ENCODE peak calls at places on chromosomes 16 and 17, in four cellular contexts. One of them, this sample, is unnamed.

GRCh38 chr17:29066053-29066452 is 23.1 kb downstream of the PIPOX start:
- DNase-seq in A549: no peak
- DNase-seq in K562: no peak
- DNase-seq in GM12878: no peak
- DNase-seq in this sample: no peak

GRCh38 chr16:67406111-67406593 is 10.1 kb downstream of the ZDHHC1 start:
- DNase-seq in K562: no peak
- DNase-seq in A549: no peak
- DNase-seq in GM12878: no peak
- DNase-seq in this sample: no peak

GRCh38 chr17:67982034-67982640 is 14.1 kb downstream of the C17orf58 start:
- DNase-seq in A549: no peak
- DNase-seq in GM12878: no peak
- DNase-seq in K562: no peak
- DNase-seq in this sample: no peak

GRCh38 chr17:39547713-39548478 is 59.8 kb downstream of the NEUROD2 start:
- DNase-seq in GM12878: peak
- DNase-seq in A549: peak
- DNase-seq in K562: peak
- DNase-seq in this sample: peak

GRCh38 chr16:65116216-65116615 is 5.6 kb downstream of the CDH11 start:
- DNase-seq in K562: no peak
- DNase-seq in A549: no peak
- DNase-seq in GM12878: no peak
- DNase-seq in this sample: no peak

GRCh38 chr16:52383640-52384292 is 163.2 kb downstream of the TOX3 start:
- DNase-seq in GM12878: no peak
- DNase-seq in K562: no peak
- DNase-seq in A549: no peak
- DNase-seq in this sample: peak

GRCh38 chr17:8041249-8041928 is 2.5 kb downstream of the ALOX15B start:
- DNase-seq in A549: peak
- DNase-seq in K562: peak
- DNase-seq in GM12878: no peak
- DNase-seq in this sample: peak

GRCh38 chr17:70110443-70110880 is 35.4 kb downstream of the KCNJ16 start:
- DNase-seq in GM12878: no peak
- DNase-seq in K562: no peak
- DNase-seq in A549: no peak
- DNase-seq in this sample: no peak

GRCh38 chr16:31134091-31134571 is 1.4 kb downstream of the PRSS8 start:
- DNase-seq in K562: peak
- DNase-seq in GM12878: no peak
- DNase-seq in A549: no peak
- DNase-seq in this sample: no peak

GRCh38 chr16:2329532-2329931 is 11.0 kb downstream of the ABCA3 start:
- DNase-seq in A549: no peak
- DNase-seq in K562: no peak
- DNase-seq in GM12878: no peak
- DNase-seq in this sample: no peak

GRCh38 chr17:56593741-56594527 is 435 bp downstream of the NOG start:
- DNase-seq in A549: no peak
- DNase-seq in K562: no peak
- DNase-seq in GM12878: no peak
- DNase-seq in this sample: peak

GRCh38 chr16:82699711-82700495 is 73.1 kb downstream of the CDH13 start:
- DNase-seq in K562: no peak
- DNase-seq in GM12878: no peak
- DNase-seq in A549: no peak
- DNase-seq in this sample: no peak

GRCh38 chr16:86059253-86060171 is 160.6 kb downstream of the IRF8 start:
- DNase-seq in A549: no peak
- DNase-seq in GM12878: no peak
- DNase-seq in K562: no peak
- DNase-seq in this sample: no peak

DNA sequence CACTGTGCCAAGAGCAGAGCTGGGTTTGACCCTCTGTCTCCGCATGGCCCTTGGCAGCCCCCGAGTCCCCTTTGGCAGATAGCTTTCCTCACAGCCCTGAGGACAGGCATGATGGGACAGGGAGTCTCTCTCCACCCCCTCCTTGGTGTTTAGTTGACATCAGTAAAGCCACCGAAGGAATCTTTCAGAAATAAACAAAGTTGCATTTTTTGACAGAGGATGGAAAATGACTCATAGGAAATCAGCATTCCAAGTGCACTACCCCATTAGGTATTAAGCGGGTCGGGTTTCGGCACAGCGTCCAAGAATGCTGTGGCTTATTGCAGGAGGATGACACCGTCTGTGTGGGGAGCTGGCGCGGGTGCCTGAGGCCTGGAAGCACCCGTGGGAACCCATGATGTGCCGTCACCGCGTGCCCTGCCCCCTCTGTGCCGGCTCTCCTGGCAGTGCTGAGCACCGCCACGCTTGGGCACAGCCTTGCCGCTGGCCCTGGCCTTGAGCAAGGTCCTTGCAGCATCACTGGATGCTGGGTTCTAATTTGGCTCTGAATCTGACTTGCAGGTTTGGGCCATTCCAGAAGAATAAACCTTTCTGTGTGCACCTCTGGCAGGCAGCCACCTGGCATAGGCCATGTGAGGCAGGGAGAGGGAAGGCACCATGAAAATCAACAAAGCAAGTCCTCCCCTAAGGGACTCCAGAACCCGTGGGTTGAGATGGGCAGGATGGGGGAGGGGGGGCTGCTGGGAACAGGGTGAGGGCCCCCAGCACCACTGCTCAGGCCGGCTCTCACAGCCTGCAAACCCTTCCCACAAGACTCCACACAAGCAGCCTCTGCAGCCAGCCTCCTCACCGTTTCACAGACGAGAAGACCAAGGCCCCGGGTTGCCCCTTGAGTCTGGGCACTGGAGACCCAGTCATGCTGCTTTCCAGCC is 50.5 kb upstream of the ZNF469 start:
- DNase-seq in A549: peak
- DNase-seq in GM12878: no peak
- DNase-seq in K562: no peak
- DNase-seq in this sample: no peak
- TF ChIP-seq CHD4 in A549: no peak
- TF ChIP-seq CHD4 in GM12878: no peak
- TF ChIP-seq CHD4 in K562: no peak
- TF ChIP-seq CHD4 in this sample: no peak

DNA sequence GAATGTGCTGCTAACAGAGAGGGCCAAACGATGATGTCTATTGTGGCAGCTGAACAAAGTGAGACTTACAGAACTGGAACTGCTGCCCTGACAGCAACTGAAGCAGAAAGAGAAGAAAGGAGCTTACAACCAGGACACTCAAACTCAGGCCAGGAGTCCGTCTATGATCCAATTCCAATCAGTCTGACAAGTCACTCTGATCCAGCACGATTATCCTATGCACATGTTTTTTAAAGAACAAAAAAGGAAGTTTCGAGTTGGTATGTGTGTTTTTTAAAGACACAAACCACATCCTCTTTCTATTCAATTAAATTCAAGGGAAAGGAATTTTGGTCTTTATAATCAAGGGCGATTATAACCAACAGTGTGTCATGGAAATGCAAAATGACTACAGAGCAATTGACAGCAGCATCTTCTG is 42.4 kb upstream of the MTMR4 start:
- DNase-seq in A549: no peak
- DNase-seq in K562: no peak
- DNase-seq in GM12878: no peak
- DNase-seq in this sample: no peak
- TF ChIP-seq CHD4 in A549: no peak
- TF ChIP-seq CHD4 in K562: no peak
- TF ChIP-seq CHD4 in GM12878: no peak
- TF ChIP-seq CHD4 in this sample: no peak

GRCh38 chr17:40558651-40559015 is 6.6 kb downstream of the CCR7 start:
- DNase-seq in GM12878: no peak
- DNase-seq in K562: no peak
- DNase-seq in A549: no peak
- DNase-seq in this sample: no peak
- TF ChIP-seq CHD4 in GM12878: no peak
- TF ChIP-seq CHD4 in K562: no peak
- TF ChIP-seq CHD4 in A549: no peak
- TF ChIP-seq CHD4 in this sample: no peak

GRCh38 chr16:57981636-57982035 is 10.7 kb upstream of the CNGB1 start:
- DNase-seq in K562: no peak
- DNase-seq in GM12878: no peak
- DNase-seq in A549: no peak
- DNase-seq in this sample: no peak

GRCh38 chr16:57979006-57979585 is 8.2 kb upstream of the CNGB1 start:
- DNase-seq in K562: no peak
- DNase-seq in GM12878: no peak
- DNase-seq in A549: no peak
- DNase-seq in this sample: no peak

GRCh38 chr16:57976331-57976796 is 5.4 kb upstream of the CNGB1 start:
- DNase-seq in A549: no peak
- DNase-seq in K562: peak
- DNase-seq in GM12878: no peak
- DNase-seq in this sample: no peak

GRCh38 chr16:57982345-57982744 is 11.4 kb upstream of the CNGB1 start:
- DNase-seq in K562: no peak
- DNase-seq in A549: no peak
- DNase-seq in GM12878: no peak
- DNase-seq in this sample: no peak

DNA sequence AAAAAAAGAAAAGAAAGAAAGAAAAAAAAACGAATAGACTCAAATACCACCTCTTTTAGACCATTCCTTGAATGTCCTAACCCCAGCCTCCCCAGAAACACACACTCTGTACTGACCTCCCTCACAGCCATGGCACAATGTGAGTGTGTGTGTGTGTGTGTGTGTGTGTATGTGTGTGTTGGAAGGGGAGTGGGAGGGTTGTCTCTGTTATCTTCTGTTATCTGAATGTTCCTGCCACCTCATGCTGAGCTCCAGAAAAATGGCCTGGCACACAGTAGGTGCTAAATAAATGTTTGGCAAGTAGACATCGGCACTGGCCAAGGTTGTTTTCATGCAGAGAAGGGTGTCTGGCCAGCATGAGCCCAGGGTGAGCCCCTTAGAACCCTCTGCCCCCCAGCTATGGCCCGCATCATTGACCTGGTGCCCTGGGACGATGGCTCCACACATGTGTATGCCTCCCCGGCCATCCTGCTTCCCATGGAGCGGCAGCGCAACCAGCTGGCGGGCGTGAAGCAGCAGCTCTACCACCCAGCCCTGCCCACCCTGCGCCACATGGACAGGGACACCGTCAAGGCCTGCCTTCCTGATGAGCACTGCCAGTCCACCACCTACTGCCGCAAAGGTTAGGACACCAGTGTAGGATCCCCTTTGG is 6.6 kb upstream of the CNGB1 start:
- DNase-seq in A549: peak
- DNase-seq in K562: peak
- DNase-seq in GM12878: no peak
- DNase-seq in this sample: no peak
- TF ChIP-seq CHD4 in A549: no peak
- TF ChIP-seq CHD4 in K562: no peak
- TF ChIP-seq CHD4 in GM12878: no peak
- TF ChIP-seq CHD4 in this sample: no peak

GRCh38 chr16:57994778-57995177 is 5.7 kb downstream of the ZNF319 start:
- DNase-seq in GM12878: no peak
- DNase-seq in K562: peak
- DNase-seq in A549: peak
- DNase-seq in this sample: peak
- TF ChIP-seq CHD4 in GM12878: no peak
- TF ChIP-seq CHD4 in K562: no peak
- TF ChIP-seq CHD4 in A549: no peak
- TF ChIP-seq CHD4 in this sample: no peak

GRCh38 chr16:50992366-50993032 is 158.6 kb downstream of the SALL1 start:
- DNase-seq in GM12878: no peak
- DNase-seq in K562: no peak
- DNase-seq in A549: no peak
- DNase-seq in this sample: no peak
- TF ChIP-seq CHD4 in GM12878: no peak
- TF ChIP-seq CHD4 in K562: no peak
- TF ChIP-seq CHD4 in A549: no peak
- TF ChIP-seq CHD4 in this sample: no peak

GRCh38 chr17:78993981-78994671 is 14.4 kb upstream of the LGALS3BP start:
- DNase-seq in K562: no peak
- DNase-seq in GM12878: no peak
- DNase-seq in A549: no peak
- DNase-seq in this sample: no peak

GRCh38 chr17:78997231-78997741 is 12.3 kb downstream of the CANT1 start:
- DNase-seq in A549: no peak
- DNase-seq in K562: no peak
- DNase-seq in GM12878: no peak
- DNase-seq in this sample: no peak

GRCh38 chr17:78995022-78995760 is 14.4 kb downstream of the CANT1 start:
- DNase-seq in K562: no peak
- DNase-seq in GM12878: no peak
- DNase-seq in A549: no peak
- DNase-seq in this sample: no peak

GRCh38 chr17:78996781-78997201 is 12.8 kb downstream of the CANT1 start:
- DNase-seq in K562: no peak
- DNase-seq in GM12878: no peak
- DNase-seq in A549: no peak
- DNase-seq in this sample: no peak

GRCh38 chr17:78995761-78996451 is 13.7 kb downstream of the CANT1 start:
- DNase-seq in K562: no peak
- DNase-seq in GM12878: no peak
- DNase-seq in A549: no peak
- DNase-seq in this sample: no peak
- TF ChIP-seq CHD4 in K562: no peak
- TF ChIP-seq CHD4 in GM12878: no peak
- TF ChIP-seq CHD4 in A549: no peak
- TF ChIP-seq CHD4 in this sample: no peak